ENCODE peak calls at places on chromosomes 13 and 19, in seven cellular contexts. A is left ventricle myocardium inferior, K is AG09319, W is astrocyte of the spinal cord, R is keratinocyte, C is breast epithelium, T is mucosa of descending colon. B is an unnamed sample.

GRCh38 chr13:40370662-40371061 is 295.8 kb downstream of the FOXO1 start:
- DNase-seq in A (no peak), K (no peak), W (no peak), R (no peak), C (no peak), T (no peak), B (no peak)

GRCh38 chr13:96710166-96710866 is 284.0 kb downstream of the OXGR1 start:
- DNase-seq in A (no peak), K (no peak), W (peak), R (no peak), C (no peak), T (no peak), B (no peak)

GRCh38 chr19:4094761-4095487 is 28.2 kb upstream of the ZBTB7A start:
- DNase-seq in A (no peak), K (no peak), W (no peak), R (no peak), C (no peak), T (peak), B (no peak)

GRCh38 chr13:22235950-22236290 is 565.0 kb downstream of the FGF9 start:
- DNase-seq in A (no peak), K (no peak), W (peak), R (no peak), C (no peak), T (no peak), B (no peak)

GRCh38 chr19:53608381-53608780 is 23.4 kb upstream of the DPRX start:
- DNase-seq in A (no peak), K (no peak), W (no peak), R (no peak), C (no peak), T (no peak), B (no peak)

GRCh38 chr19:37935341-37935740 is 28.3 kb downstream of the SIPA1L3 start:
- DNase-seq in A (no peak), K (no peak), W (no peak), R (no peak), C (no peak), T (no peak), B (no peak)

GRCh38 chr13:51435002-51435578 is 17.7 kb downstream of the INTS6 start:
- DNase-seq in A (no peak), K (no peak), W (peak), R (no peak), C (no peak), T (no peak), B (no peak)

GRCh38 chr13:27919299-27919933 is 384 bp upstream of the PDX1 start:
- DNase-seq in A (no peak), K (no peak), W (peak), R (no peak), C (no peak), T (no peak), B (no peak)

GRCh38 chr13:80979035-80979641 is 638.2 kb upstream of the SPRY2 start:
- DNase-seq in A (no peak), K (peak), W (peak), R (peak), C (no peak), T (no peak), B (no peak)

GRCh38 chr19:32464279-32464678 is 58.7 kb downstream of the DPY19L3 start:
- DNase-seq in A (no peak), K (no peak), W (peak), R (no peak), C (no peak), T (no peak), B (no peak)

GRCh38 chr19:1646149-1646930 is 6.1 kb downstream of the TCF3 start:
- DNase-seq in A (no peak), K (no peak), W (no peak), R (no peak), C (no peak), T (no peak), B (no peak)

GRCh38 chr19:23098286-23098685 is 18.5 kb upstream of the ZNF730 start:
- DNase-seq in A (no peak), K (no peak), W (no peak), R (no peak), C (no peak), T (no peak), B (no peak)
- TF ChIP-seq CTCF in A (no peak), K (no peak), W (no peak), R (no peak), C (no peak), T (no peak), B (no peak)

DNA sequence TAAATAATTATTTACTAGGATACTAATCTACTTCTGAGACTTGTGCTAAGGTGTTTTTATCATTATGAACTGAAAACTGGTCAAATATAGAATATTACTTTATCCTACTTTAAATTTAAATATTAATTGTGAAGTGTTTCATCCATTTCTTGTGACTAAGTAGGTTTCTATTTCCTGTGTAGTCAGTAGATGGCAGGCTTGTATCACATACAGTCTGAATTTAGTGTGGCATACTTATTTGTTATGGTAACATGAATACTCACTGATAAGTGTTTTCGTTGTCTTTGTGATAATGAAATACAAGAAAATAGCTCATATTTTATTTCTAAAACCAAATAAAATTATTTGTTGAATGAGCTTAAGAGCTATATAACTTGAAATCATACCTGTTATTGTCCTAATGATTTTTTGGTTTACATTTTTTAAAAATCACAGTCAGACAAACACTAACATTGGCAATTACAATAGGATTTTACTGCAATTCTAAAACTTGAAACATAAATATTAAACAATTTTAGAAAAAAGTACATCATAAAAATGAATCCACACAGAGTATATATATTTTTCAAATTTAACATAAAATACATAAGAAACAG is 904.6 kb upstream of the PCDH20 start:
- DNase-seq in A (no peak), K (no peak), W (peak), R (no peak), C (no peak), T (no peak), B (no peak)
- TF ChIP-seq CTCF in A (peak), K (peak), W (peak), R (no peak), C (peak), T (no peak), B (peak)

GRCh38 chr13:88384542-88384941 is 713.4 kb downstream of the SLITRK5 start:
- DNase-seq in A (no peak), K (no peak), W (no peak), R (no peak), C (no peak), T (no peak), B (no peak)
- TF ChIP-seq CTCF in A (no peak), K (no peak), W (no peak), R (no peak), C (no peak), T (no peak), B (no peak)

GRCh38 chr13:45737571-45738002 is 35.5 kb downstream of the CBY2 start:
- DNase-seq in A (no peak), K (no peak), W (no peak), R (no peak), C (no peak), T (no peak), B (no peak)
- TF ChIP-seq CTCF in A (no peak), K (no peak), W (peak), R (peak), C (no peak), T (no peak), B (peak)

B was measured in mesothelial cell of epicardium.